ENCODE peak calls at places on chromosomes 12 and 14, in five cellular contexts. O is BJ; G is CD4-positive, CD25-positive, alpha-beta regulatory T cell; D is SK-N-SH; Z is body of pancreas. U is an unnamed sample.

GRCh38 chr12:19021646-19022045 is 107.9 kb upstream of the PLEKHA5 start:
- DNase-seq in O (no peak), G (no peak), D (no peak), Z (no peak), U (no peak)

GRCh38 chr12:48765753-48766162 is 23.1 kb downstream of the ADCY6 start:
- DNase-seq in O (no peak), D (no peak), Z (no peak), G (peak; percentile 33), U (no peak)

GRCh38 chr12:122896662-122897061 is 738 bp upstream of the VPS37B start:
- DNase-seq in Z (no peak), D (no peak), G (no peak), O (no peak), U (no peak)

GRCh38 chr12:131683266-131684014 is 27.4 kb upstream of the SFSWAP start:
- DNase-seq in Z (no peak), D (no peak), G (no peak), O (no peak), U (no peak)

GRCh38 chr12:80861636-80862378 is 75.9 kb downstream of the LIN7A start:
- DNase-seq in Z (no peak), O (no peak), D (no peak), G (no peak), U (no peak)

GRCh38 chr12:835754-836493 is 83.5 kb downstream of the WNK1 start:
- DNase-seq in O (no peak), D (no peak), Z (no peak), G (no peak), U (no peak)

GRCh38 chr12:101596172-101596571 is 1.4 kb downstream of the MYBPC1 start:
- DNase-seq in Z (no peak), O (no peak), G (no peak), D (no peak), U (no peak)

GRCh38 chr12:116244001-116244400 is 33.5 kb downstream of the MED13L start:
- DNase-seq in G (peak; percentile 20), D (no peak), O (no peak), Z (no peak), U (no peak)

GRCh38 chr12:110262442-110263388 is 18.3 kb upstream of the ATP2A2 start:
- DNase-seq in D (no peak), O (no peak), G (no peak), Z (no peak), U (no peak)

GRCh38 chr12:85653731-85654455 is 182.3 kb downstream of the RASSF9 start:
- DNase-seq in D (no peak), Z (no peak), G (no peak), O (no peak), U (no peak)

GRCh38 chr14:96251656-96252155 is 4.3 kb upstream of the BDKRB1 start:
- DNase-seq in D (no peak), Z (no peak), O (no peak), G (no peak), U (no peak)

GRCh38 chr14:53161758-53162512 is 8.8 kb upstream of the DDHD1 start:
- DNase-seq in D (no peak), Z (no peak), O (no peak), G (no peak), U (no peak)

GRCh38 chr14:68974759-68975347 is 4.2 kb downstream of the ACTN1 start:
- DNase-seq in G (no peak), Z (no peak), D (no peak), O (no peak), U (no peak)

GRCh38 chr14:24058951-24059475 is 7.2 kb downstream of the CARMIL3 start:
- DNase-seq in D (peak; percentile 29), Z (peak; percentile 8), O (no peak), G (no peak), U (no peak)

GRCh38 chr14:22865424-22866215 is 5.9 kb upstream of the LRP10 start:
- DNase-seq in G (no peak), O (no peak), Z (no peak), D (peak; percentile 29), U (no peak)

GRCh38 chr12:124861492-124861891 is 2.2 kb downstream of the SCARB1 start:
- DNase-seq in O (no peak), G (no peak), D (no peak), Z (no peak), U (no peak)

GRCh38 chr14:100056964-100057817 is 8.0 kb upstream of the EVL start:
- DNase-seq in Z (no peak), O (no peak), D (no peak), G (peak; percentile 74), U (no peak)

GRCh38 chr12:10094648-10095047 is 4.1 kb downstream of the CLEC1A start:
- DNase-seq in D (no peak), O (no peak), G (no peak), Z (no peak), U (no peak)

GRCh38 chr12:84376320-84376719 is 536.3 kb downstream of the SLC6A15 start:
- DNase-seq in D (no peak), Z (no peak), O (no peak), G (no peak), U (no peak)

GRCh38 chr14:70716958-70717357 is 75.2 kb downstream of the TTC9 start:
- DNase-seq in O (no peak), Z (no peak), D (no peak), G (no peak), U (no peak)

GRCh38 chr12:101962486-101962885 is 85.1 kb downstream of the DRAM1 start:
- DNase-seq in G (no peak), O (no peak), Z (no peak), D (no peak), U (no peak)

GRCh38 chr12:41621288-41621687 is 433.2 kb downstream of the PDZRN4 start:
- DNase-seq in Z (no peak), G (no peak), O (no peak), D (no peak), U (no peak)

GRCh38 chr12:23084236-23084995 is 459.4 kb downstream of the ETNK1 start:
- DNase-seq in D (peak; percentile 63), Z (peak; percentile 51), G (no peak), O (no peak), U (no peak)

GRCh38 chr12:4143909-4144308 is 129.7 kb upstream of the CCND2 start:
- DNase-seq in D (no peak), G (peak; percentile 78), Z (no peak), O (no peak), U (no peak)

GRCh38 chr14:35052637-35053036 is 6.6 kb downstream of the FAM177A1 start:
- DNase-seq in Z (no peak), O (no peak), G (no peak), D (no peak), U (no peak)

GRCh38 chr14:32407170-32407569 is 78.1 kb downstream of the AKAP6 start:
- DNase-seq in G (no peak), O (no peak), Z (no peak), D (no peak), U (no peak)

GRCh38 chr14:51244591-51244990 is 4.5 kb downstream of the TMX1 start:
- DNase-seq in O (no peak), D (no peak), G (no peak), Z (no peak), U (no peak)

GRCh38 chr14:76829650-76830421 is 3.6 kb downstream of the LRRC74A start:
- DNase-seq in G (no peak), O (no peak), Z (peak; percentile 89), D (peak; percentile 55), U (no peak)

GRCh38 chr12:56029666-56030293 is 8.9 kb downstream of the IKZF4 start:
- DNase-seq in D (peak; percentile 76), Z (peak; percentile 56), G (peak; percentile 72), O (no peak), U (no peak)

GRCh38 chr14:75910048-75910447 is 71.7 kb downstream of the TGFB3 start:
- DNase-seq in D (no peak), O (no peak), G (no peak), Z (no peak), U (no peak)

GRCh38 chr12:48934312-48934706 is 9.0 kb upstream of the FKBP11 start:
- DNase-seq in Z (no peak), G (no peak), D (peak; percentile 33), O (no peak), U (no peak)

GRCh38 chr12:113860950-113861349 is 105.2 kb downstream of the RBM19 start:
- DNase-seq in G (no peak), D (no peak), O (no peak), Z (no peak), U (no peak)
- H3K4me3 ChIP-seq in G (no peak overlapping the region), D (no peak overlapping the region), O (no peak overlapping the region), Z (no peak overlapping the region), U (no peak overlapping the region)

GRCh38 chr12:107749094-107749493 is 11.8 kb downstream of the PRDM4 start:
- DNase-seq in O (no peak), Z (no peak), D (no peak), G (no peak), U (no peak)
- H3K4me3 ChIP-seq in O (no peak overlapping the region), Z (no peak overlapping the region), D (no peak overlapping the region), G (no peak overlapping the region), U (no peak overlapping the region)

GRCh38 chr14:60277605-60278190 is 28.7 kb downstream of the PPM1A start:
- DNase-seq in G (no peak), O (no peak), Z (no peak), D (no peak), U (no peak)
- H3K4me3 ChIP-seq in G (no peak overlapping the region), O (no peak overlapping the region), Z (no peak overlapping the region), D (no peak overlapping the region), U (no peak overlapping the region)

GRCh38 chr14:102138535-102138934 is 1.2 kb upstream of the WDR20 start:
- DNase-seq in G (no peak), O (no peak), D (no peak), Z (no peak), U (no peak)
- H3K4me3 ChIP-seq in G (peak overlapping the region; percentile 57), O (no peak overlapping the region), D (peak overlapping the region; percentile 73), Z (no peak overlapping the region), U (peak overlapping the region; percentile 89)

GRCh38 chr12:66529934-66530333 is 148.9 kb downstream of the GRIP1 start:
- DNase-seq in Z (no peak), G (no peak), D (no peak), O (no peak), U (no peak)
- H3K4me3 ChIP-seq in Z (no peak overlapping the region), G (no peak overlapping the region), D (no peak overlapping the region), O (no peak overlapping the region), U (no peak overlapping the region)

U was measured in GM12864.